ENCODE peak calls at places on chromosomes 16 and 17, in seven cellular contexts. A, T, Z, U, H, M and W are unnamed samples.

GRCh38 chr16:55842369-55843104 is 9.6 kb upstream of the CES1 start:
- DNase-seq in A (peak; percentile 42), T (peak; percentile 70), Z (peak; percentile 60), U (peak; percentile 56), H (no peak), M (no peak), W (peak; percentile 29)

GRCh38 chr17:60695960-60696359 is 18.3 kb downstream of the BCAS3 start:
- DNase-seq in A (no peak), T (no peak), Z (no peak), U (no peak), H (no peak), M (no peak), W (no peak)

GRCh38 chr17:15966879-15967248 is 21.9 kb downstream of the ADORA2B start:
- DNase-seq in A (no peak), T (no peak), Z (no peak), U (peak; percentile 35), H (no peak), M (no peak), W (no peak)

GRCh38 chr17:79674506-79675412 is 56.0 kb upstream of the ENPP7 start:
- DNase-seq in A (no peak), T (no peak), Z (no peak), U (no peak), H (no peak), M (no peak), W (no peak)

GRCh38 chr16:68786685-68787418 is 49.8 kb downstream of the CDH1 start:
- DNase-seq in A (no peak), T (no peak), Z (no peak), U (peak; percentile 95), H (no peak), M (no peak), W (no peak)

GRCh38 chr16:10871157-10871991 is 5.6 kb upstream of the CIITA start:
- DNase-seq in A (no peak), T (no peak), Z (no peak), U (peak; percentile 28), H (peak; percentile 86), M (no peak), W (no peak)

GRCh38 chr17:42276359-42276608 is at the start of gene STAT5B:
- DNase-seq in A (peak; percentile 88), T (peak; percentile 96), Z (peak; percentile 86), U (no peak), H (no peak), M (no peak), W (peak; percentile 91)

GRCh38 chr17:17790673-17791464 is 45.9 kb downstream of the SREBF1 start:
- DNase-seq in A (no peak), T (peak; percentile 76), Z (no peak), U (no peak), H (no peak), M (no peak), W (no peak)

GRCh38 chr16:66382966-66383299 is 16.4 kb downstream of the CDH5 start:
- DNase-seq in A (no peak), T (no peak), Z (no peak), U (peak; percentile 41), H (no peak), M (no peak), W (no peak)

GRCh38 chr16:4679854-4680636 is 13.3 kb upstream of the NUDT16L1 start:
- DNase-seq in A (no peak), T (no peak), Z (no peak), U (no peak), H (no peak), M (no peak), W (no peak)

GRCh38 chr16:66894948-66895696 is 14.8 kb downstream of the PDP2 start:
- DNase-seq in A (peak; percentile 54), T (peak; percentile 76), Z (peak; percentile 66), U (peak; percentile 80), H (no peak), M (no peak), W (peak; percentile 46)

GRCh38 chr17:74303300-74303699 is 22.7 kb upstream of the KIF19 start:
- DNase-seq in A (no peak), T (no peak), Z (no peak), U (no peak), H (no peak), M (no peak), W (no peak)

GRCh38 chr16:55664786-55665407 is 9.1 kb downstream of the SLC6A2 start:
- DNase-seq in A (no peak), T (no peak), Z (no peak), U (peak; percentile 78), H (no peak), M (no peak), W (no peak)

GRCh38 chr17:80421381-80422090 is 6.6 kb downstream of the ENDOV start:
- DNase-seq in A (peak; percentile 7), T (peak; percentile 41), Z (no peak), U (no peak), H (no peak), M (no peak), W (peak; percentile 6)

GRCh38 chr17:55466671-55467070 is 44.6 kb downstream of the SMIM36 start:
- DNase-seq in A (no peak), T (no peak), Z (no peak), U (no peak), H (peak; percentile 55), M (peak; percentile 34), W (no peak)

GRCh38 chr17:16040710-16041251 is 41.2 kb downstream of the TTC19 start:
- DNase-seq in A (no peak), T (no peak), Z (no peak), U (peak; percentile 93), H (no peak), M (no peak), W (no peak)

GRCh38 chr17:17125136-17126084 is 80.7 kb downstream of the PLD6 start:
- DNase-seq in A (no peak), T (peak; percentile 72), Z (no peak), U (no peak), H (no peak), M (no peak), W (no peak)

GRCh38 chr17:27602721-27603445 is 28.1 kb upstream of the LGALS9 start:
- DNase-seq in A (peak; percentile 83), T (peak; percentile 87), Z (peak; percentile 91), U (peak; percentile 42), H (no peak), M (peak; percentile 56), W (peak; percentile 75)

DNA sequence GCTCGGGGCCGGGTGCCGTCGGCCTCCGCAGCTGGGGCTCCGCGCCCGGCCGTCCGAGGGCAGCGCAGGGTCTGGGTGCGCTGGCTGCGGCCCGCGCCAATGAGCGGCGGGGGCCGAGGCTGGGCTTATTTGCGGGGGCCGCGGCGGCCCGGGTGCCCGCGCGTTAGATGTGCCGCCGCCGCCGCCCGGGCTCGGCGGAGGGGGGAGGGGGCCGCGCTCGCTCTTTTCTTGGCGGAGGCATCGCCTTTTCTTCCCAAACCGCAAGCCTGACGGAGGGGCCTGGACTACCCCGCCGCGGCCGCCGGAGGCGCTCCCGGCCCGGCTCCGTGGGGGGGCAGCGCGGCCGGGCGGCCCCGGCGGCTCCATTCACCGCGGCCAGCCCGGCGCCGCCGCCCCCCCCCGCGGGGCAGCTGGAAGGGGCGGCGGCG is at the start of gene NOTUM:
- DNase-seq in A (no peak), T (peak; percentile 90), Z (peak; percentile 81), U (peak; percentile 79), H (no peak), M (no peak), W (no peak)
- TF ChIP-seq TAF1 in A (no peak), T (no peak), Z (no peak), U (no peak), H (no peak), M (no peak), W (no peak)

DNA sequence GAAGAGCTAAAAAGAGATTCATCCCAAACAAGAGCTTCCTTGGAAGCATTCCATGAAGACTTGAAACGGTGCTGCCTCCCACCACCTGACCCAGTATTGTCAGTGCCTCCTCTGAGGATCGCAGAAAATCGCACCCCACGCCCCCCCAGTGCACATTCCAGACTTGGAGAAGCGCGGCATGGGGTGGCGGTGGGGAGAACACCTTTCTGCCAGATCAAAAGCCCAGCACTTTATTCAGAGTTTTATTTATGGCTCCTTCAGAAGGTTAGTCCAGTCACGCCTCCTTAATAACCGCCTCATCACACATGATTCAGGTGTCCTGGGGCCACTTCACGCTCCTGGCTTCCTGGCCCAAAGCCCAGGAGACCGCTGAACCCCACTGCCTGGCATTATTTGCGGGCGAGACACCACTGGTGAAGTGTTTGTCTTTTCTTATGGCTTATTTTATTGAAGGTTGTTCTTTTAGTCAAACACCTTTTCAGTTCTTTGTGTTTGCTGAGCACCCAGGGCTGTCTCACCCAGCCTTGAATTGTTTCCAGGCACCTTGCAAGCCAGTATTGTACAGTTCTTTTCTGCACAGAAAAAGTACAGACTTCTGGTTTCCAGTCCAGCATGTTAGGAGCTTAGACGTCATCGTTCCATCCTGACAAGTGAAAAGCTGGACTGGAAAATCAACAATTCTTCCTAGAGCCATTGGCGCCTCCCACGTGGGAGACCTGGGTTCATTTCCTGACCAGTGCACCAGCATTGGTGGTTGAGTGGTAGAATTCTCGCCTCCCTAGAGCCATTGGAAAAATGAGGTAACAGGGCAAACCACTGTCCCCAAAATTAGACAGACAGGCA is 79.6 kb upstream of the CACNG5 start:
- DNase-seq in A (no peak), T (no peak), Z (no peak), U (no peak), H (no peak), M (no peak), W (no peak)
- TF ChIP-seq TAF1 in A (no peak), T (no peak), Z (no peak), U (no peak), H (no peak), M (no peak), W (no peak)

GRCh38 chr17:31568140-31568938 is 176.9 kb downstream of the RAB11FIP4 start:
- DNase-seq in A (no peak), T (peak; percentile 19), Z (no peak), U (no peak), H (no peak), M (no peak), W (no peak)
- TF ChIP-seq TAF1 in A (no peak), T (no peak), Z (no peak), U (no peak), H (no peak), M (no peak), W (no peak)

GRCh38 chr17:75856062-75856681 is 1.0 kb upstream of the WBP2 start:
- DNase-seq in A (no peak), T (no peak), Z (no peak), U (peak; percentile 64), H (no peak), M (no peak), W (no peak)

GRCh38 chr17:75854111-75854748 is 905 bp downstream of the WBP2 start:
- DNase-seq in A (no peak), T (no peak), Z (no peak), U (peak; percentile 50), H (no peak), M (no peak), W (no peak)

GRCh38 chr17:75855310-75856061 is at the start of gene WBP2:
- DNase-seq in A (peak; percentile 95), T (peak; percentile 97), Z (peak; percentile 97), U (peak; percentile 100), H (peak; percentile 100), M (peak; percentile 100), W (peak; percentile 96)

GRCh38 chr17:75853410-75853809 is 1.7 kb downstream of the WBP2 start:
- DNase-seq in A (no peak), T (no peak), Z (no peak), U (no peak), H (no peak), M (no peak), W (no peak)

DNA sequence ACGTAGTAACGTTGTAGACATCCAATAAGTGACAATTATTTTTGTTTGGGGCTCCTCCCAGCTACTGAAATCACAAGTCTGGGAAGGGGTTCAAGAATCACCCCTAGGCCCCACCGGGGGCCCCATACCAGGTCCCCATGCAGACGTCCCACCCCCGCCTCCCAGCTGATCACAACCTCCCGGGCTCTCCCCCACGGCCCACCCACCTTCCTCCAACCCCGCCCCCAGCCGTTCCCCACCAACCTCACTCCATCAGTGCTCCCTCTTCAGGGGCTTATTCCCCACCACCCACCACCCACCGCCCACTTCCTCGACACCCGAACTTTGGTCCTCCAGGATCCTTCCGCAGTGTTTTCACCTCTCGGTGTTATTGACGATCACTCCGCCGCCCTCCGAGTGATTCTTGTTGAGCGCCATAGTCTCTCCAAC is 240 bp downstream of the WBP2 start:
- DNase-seq in A (no peak), T (peak; percentile 87), Z (peak; percentile 79), U (no peak), H (no peak), M (no peak), W (no peak)
- TF ChIP-seq TAF1 in A (peak; percentile 55), T (peak; percentile 69), Z (peak; percentile 49), U (no peak), H (peak; percentile 50), M (no peak), W (no peak)